ENCODE peak calls at places on chromosomes 16 and 17, in six cellular contexts. L is D341Med; P is B cell; C is EH; O is CD4-positive, alpha-beta T cell; Z is CD8-positive, alpha-beta memory T cell. E is an unnamed sample.

GRCh38 chr16:84270071-84270470 is 24.6 kb upstream of the WFDC1 start:
- DNase-seq in O (no peak), P (no peak), C (no peak), L (no peak), Z (no peak), E (no peak)

GRCh38 chr16:66949472-66949871 is 11.6 kb upstream of the CES3 start:
- DNase-seq in Z (no peak), O (no peak), P (no peak), L (no peak), C (no peak), E (no peak)

GRCh38 chr17:83202002-83203000 is 122.9 kb downstream of the METRNL start:
- DNase-seq in O (no peak), P (no peak), L (peak), C (peak), Z (no peak), E (no peak)

GRCh38 chr16:11586375-11586855 is 304 bp downstream of the LITAF start:
- DNase-seq in C (peak), Z (no peak), L (no peak), O (no peak), P (peak), E (no peak)

GRCh38 chr17:81082177-81083073 is 47.5 kb downstream of the BAIAP2 start:
- DNase-seq in C (no peak), O (no peak), P (no peak), L (no peak), Z (no peak), E (no peak)

GRCh38 chr16:54171855-54172537 is 114.6 kb downstream of the IRX3 start:
- DNase-seq in Z (no peak), O (no peak), P (no peak), L (no peak), C (peak), E (no peak)

GRCh38 chr16:57651344-57652333 is 16.5 kb upstream of the ADGRG3 start:
- DNase-seq in L (no peak), O (no peak), P (no peak), Z (peak), C (no peak), E (no peak)

GRCh38 chr17:51796026-51796425 is 362.5 kb downstream of the CA10 start:
- DNase-seq in Z (no peak), L (no peak), P (no peak), O (no peak), C (no peak), E (no peak)

GRCh38 chr17:42984486-42984885 is 4.1 kb downstream of the RUNDC1 start:
- DNase-seq in O (no peak), Z (no peak), C (no peak), P (no peak), L (no peak), E (no peak)

GRCh38 chr17:35432176-35433074 is at the start of gene SLFN12:
- DNase-seq in C (peak), O (peak), Z (peak), L (no peak), P (peak), E (peak)

GRCh38 chr17:32487460-32488176 is 825 bp downstream of the CDK5R1 start:
- DNase-seq in L (peak), O (no peak), Z (no peak), P (peak), C (peak), E (peak)

E was measured in T-helper 1 cell.